ENCODE peak calls at places on chromosomes 1 and 21, in nine cellular contexts. Z is fibroblast of the aortic adventitia, H is nephron progenitor cell, O is heart left ventricle, L is H1, R is neural crest cell, S is breast epithelium, J is AG09309, C is endothelial cell. X is an unnamed sample.

GRCh38 chr1:155513300-155513926 is 49.2 kb downstream of the ASH1L start:
- DNase-seq in Z (peak; percentile 65), H (no peak), O (no peak), L (no peak), R (no peak), S (no peak), J (peak; percentile 34), C (no peak), X (no peak)

GRCh38 chr1:240847330-240847729 is 235.4 kb upstream of the GREM2 start:
- DNase-seq in Z (no peak), H (no peak), O (no peak), L (no peak), R (no peak), S (no peak), J (no peak), C (no peak), X (no peak)

GRCh38 chr1:26154750-26155149 is 4.1 kb upstream of the FAM110D start:
- DNase-seq in Z (no peak), H (no peak), O (no peak), L (no peak), R (no peak), S (no peak), J (no peak), C (no peak), X (no peak)

GRCh38 chr1:226723640-226724532 is 15.2 kb downstream of the ITPKB start:
- DNase-seq in Z (peak; percentile 82), H (peak; percentile 80), O (peak; percentile 60), L (no peak), R (peak; percentile 31), S (no peak), J (no peak), C (no peak), X (no peak)

GRCh38 chr1:92980732-92981647 is 19.7 kb upstream of the DIPK1A start:
- DNase-seq in Z (no peak), H (no peak), O (no peak), L (no peak), R (no peak), S (no peak), J (no peak), C (no peak), X (no peak)

GRCh38 chr21:28953247-28953646 is 39.4 kb downstream of the LTN1 start:
- DNase-seq in Z (no peak), H (no peak), O (no peak), L (no peak), R (no peak), S (no peak), J (no peak), C (no peak), X (no peak)

GRCh38 chr1:26959722-26960624 is at the start of gene KDF1:
- DNase-seq in Z (no peak), H (peak; percentile 57), O (no peak), L (peak; percentile 77), R (no peak), S (peak; percentile 63), J (no peak), C (no peak), X (no peak)

GRCh38 chr1:237736372-237737029 is 154.2 kb downstream of the ZP4 start:
- DNase-seq in Z (no peak), H (no peak), O (no peak), L (no peak), R (no peak), S (no peak), J (no peak), C (no peak), X (no peak)

GRCh38 chr1:150551049-150551783 is 2.0 kb downstream of the ADAMTSL4 start:
- DNase-seq in Z (no peak), H (no peak), O (no peak), L (no peak), R (no peak), S (no peak), J (no peak), C (no peak), X (no peak)

GRCh38 chr1:186082235-186082937 is 292.7 kb downstream of the TPR start:
- DNase-seq in Z (no peak), H (peak; percentile 69), O (peak; percentile 87), L (no peak), R (peak; percentile 27), S (peak; percentile 72), J (peak; percentile 49), C (peak; percentile 36), X (peak; percentile 55)

GRCh38 chr1:14541348-14541747 is 57.1 kb upstream of the KAZN start:
- DNase-seq in Z (no peak), H (no peak), O (no peak), L (no peak), R (no peak), S (no peak), J (no peak), C (no peak), X (no peak)

GRCh38 chr21:45513003-45513706 is 29.1 kb downstream of the SLC19A1 start:
- DNase-seq in Z (no peak), H (no peak), O (no peak), L (no peak), R (no peak), S (peak; percentile 81), J (no peak), C (no peak), X (no peak)

GRCh38 chr1:46457178-46457577 is 32.5 kb upstream of the DMBX1 start:
- DNase-seq in Z (no peak), H (no peak), O (no peak), L (no peak), R (no peak), S (no peak), J (no peak), C (no peak), X (no peak)

GRCh38 chr1:55195523-55196233 is 19.5 kb downstream of the USP24 start:
- DNase-seq in Z (peak; percentile 75), H (no peak), O (no peak), L (no peak), R (no peak), S (no peak), J (peak; percentile 50), C (no peak), X (no peak)

GRCh38 chr1:19071674-19072281 is 115.3 kb upstream of the IFFO2 start:
- DNase-seq in Z (no peak), H (no peak), O (no peak), L (no peak), R (no peak), S (no peak), J (no peak), C (no peak), X (no peak)

GRCh38 chr1:60978421-60979357 is 103.7 kb upstream of the NFIA start:
- DNase-seq in Z (peak; percentile 65), H (no peak), O (no peak), L (no peak), R (no peak), S (no peak), J (no peak), C (peak; percentile 25), X (no peak)

GRCh38 chr1:32900956-32901822 is at the start of gene TMEM54:
- DNase-seq in Z (no peak), H (peak; percentile 66), O (peak; percentile 61), L (no peak), R (no peak), S (peak; percentile 63), J (no peak), C (no peak), X (no peak)
- TF ChIP-seq CTCF in Z (no peak), H (no peak), O (no peak), L (no peak), R (no peak), S (no peak), J (no peak), C (no peak), X (no peak)

DNA sequence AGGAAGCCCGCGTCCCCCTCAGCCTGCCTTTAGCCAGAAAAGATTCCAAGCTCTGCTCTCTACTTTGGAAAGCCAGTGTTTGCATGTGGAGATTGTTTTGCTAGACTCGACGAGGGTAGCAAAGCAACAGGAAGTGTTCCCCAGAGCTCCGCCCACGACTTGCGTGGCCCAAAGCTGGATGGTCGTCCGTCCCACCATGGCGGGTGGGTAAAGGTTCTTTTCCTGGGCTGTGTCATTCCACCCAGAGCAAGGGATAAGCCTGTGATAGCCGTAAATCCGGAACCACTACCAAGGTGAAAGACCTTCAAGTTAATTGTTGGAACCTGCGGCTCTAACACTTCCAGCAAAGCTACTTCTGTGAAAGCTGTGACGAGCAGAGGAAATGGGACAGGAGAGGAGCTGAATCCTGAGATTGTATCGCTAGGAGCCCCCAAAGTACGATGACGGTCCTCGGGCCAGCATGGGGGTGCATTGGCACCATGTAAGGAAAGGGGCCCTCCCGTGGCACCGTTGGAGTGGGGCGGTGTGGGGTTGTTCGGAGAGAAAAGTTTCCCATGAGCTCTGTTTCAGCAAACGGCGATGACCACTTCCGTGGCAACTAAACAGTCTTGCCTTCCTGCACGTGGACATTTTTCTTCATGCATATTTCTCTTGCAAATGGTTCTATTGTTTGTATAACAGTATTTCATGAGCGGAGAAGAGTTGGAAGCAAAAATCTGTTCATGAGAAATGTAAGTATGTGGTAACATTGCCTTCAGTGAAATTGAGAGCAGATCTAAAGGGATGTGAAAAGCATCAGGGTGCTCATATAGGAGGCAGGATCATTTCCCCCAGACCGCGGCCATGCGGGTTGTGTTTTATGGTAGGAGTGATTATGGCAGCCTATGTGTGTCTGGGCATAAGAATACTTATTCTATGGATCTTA is 8.3 kb downstream of the MX2 start:
- DNase-seq in Z (no peak), H (no peak), O (no peak), L (no peak), R (no peak), S (no peak), J (no peak), C (no peak), X (no peak)
- TF ChIP-seq CTCF in Z (no peak), H (no peak), O (no peak), L (no peak), R (no peak), S (no peak), J (no peak), C (no peak), X (no peak)

GRCh38 chr1:117568999-117569398 is 36.8 kb upstream of the TENT5C start:
- DNase-seq in Z (no peak), H (no peak), O (no peak), L (no peak), R (no peak), S (no peak), J (no peak), C (no peak), X (no peak)
- TF ChIP-seq CTCF in Z (no peak), H (no peak), O (no peak), L (peak; percentile 22), R (no peak), S (no peak), J (no peak), C (no peak), X (no peak)

GRCh38 chr1:5916572-5917280 is 75.5 kb downstream of the NPHP4 start:
- DNase-seq in Z (no peak), H (no peak), O (no peak), L (no peak), R (no peak), S (no peak), J (no peak), C (no peak), X (no peak)

GRCh38 chr1:5915587-5916571 is 76.3 kb downstream of the NPHP4 start:
- DNase-seq in Z (peak; percentile 71), H (peak; percentile 25), O (no peak), L (no peak), R (peak; percentile 25), S (no peak), J (no peak), C (no peak), X (no peak)

GRCh38 chr1:5918275-5918649 is 74.0 kb downstream of the NPHP4 start:
- DNase-seq in Z (no peak), H (no peak), O (no peak), L (no peak), R (no peak), S (no peak), J (no peak), C (no peak), X (no peak)

GRCh38 chr1:5917591-5918274 is 74.5 kb downstream of the NPHP4 start:
- DNase-seq in Z (no peak), H (no peak), O (no peak), L (no peak), R (no peak), S (no peak), J (no peak), C (no peak), X (no peak)

GRCh38 chr1:5917281-5917590 is 75.0 kb downstream of the NPHP4 start:
- DNase-seq in Z (no peak), H (no peak), O (no peak), L (no peak), R (no peak), S (no peak), J (no peak), C (no peak), X (no peak)
- TF ChIP-seq CTCF in Z (no peak), H (no peak), O (no peak), L (no peak), R (no peak), S (no peak), J (no peak), C (no peak), X (no peak)

X was measured in omental fat pad.